ENCODE peak calls at places on chromosomes 4 and X, in eight cellular contexts. Y is esophagus squamous epithelium, P is psoas muscle, I is mucosa of descending colon, D is fibroblast of the aortic adventitia, W is stomach, C is esophagus muscularis mucosa, X is A673. E is an unnamed sample.

GRCh38 chr4:111128327-111128726 is 505.4 kb upstream of the PITX2 start:
- DNase-seq in D (peak), P (no peak), X (no peak), W (no peak), I (no peak), Y (no peak), C (no peak), E (no peak)

GRCh38 chrX:106726485-106727437 is at the start of gene RNF128:
- DNase-seq in D (peak), I (peak), P (peak), X (peak), Y (no peak), W (peak), C (no peak), E (peak)

GRCh38 chrX:48700951-48701653 is 4.6 kb downstream of the SUV39H1 start:
- DNase-seq in W (no peak), Y (no peak), C (no peak), D (peak), X (no peak), I (no peak), P (no peak), E (no peak)

GRCh38 chr4:88705805-88706518 is 8.3 kb upstream of the NAP1L5 start:
- DNase-seq in W (no peak), Y (no peak), P (no peak), I (no peak), D (peak), C (no peak), X (no peak), E (peak)

GRCh38 chrX:29275928-29276327 is 688.7 kb downstream of the IL1RAPL1 start:
- DNase-seq in Y (no peak), I (no peak), W (no peak), C (no peak), D (no peak), X (no peak), P (no peak), E (no peak)

GRCh38 chr4:4299006-4299405 is 9.0 kb downstream of the ZBTB49 start:
- DNase-seq in P (no peak), X (no peak), D (no peak), W (peak), I (no peak), C (no peak), Y (no peak), E (no peak)

GRCh38 chr4:133147365-133147821 is 1.7 kb upstream of the PCDH10 start:
- DNase-seq in Y (no peak), X (peak), I (no peak), C (no peak), D (no peak), W (no peak), P (no peak), E (no peak)

GRCh38 chrX:149568701-149569296 is 18.5 kb downstream of the MAGEA9B start:
- DNase-seq in X (no peak), P (no peak), W (no peak), C (no peak), Y (no peak), D (no peak), I (no peak), E (no peak)

GRCh38 chr4:185109736-185110135 is 33.3 kb upstream of the SLC25A4 start:
- DNase-seq in X (no peak), D (no peak), P (no peak), I (no peak), C (peak), Y (no peak), W (no peak), E (no peak)

GRCh38 chr4:110344165-110344564 is 131.8 kb upstream of the ENPEP start:
- DNase-seq in C (no peak), W (no peak), D (peak), I (no peak), Y (no peak), P (no peak), X (peak), E (no peak)

GRCh38 chr4:112145820-112146813 is 863 bp downstream of the FAM241A start:
- DNase-seq in Y (no peak), W (peak), X (peak), D (peak), I (peak), P (peak), C (no peak), E (peak)

GRCh38 chrX:151983186-151983585 is 8.7 kb upstream of the GABRE start:
- DNase-seq in Y (no peak), D (no peak), I (no peak), X (no peak), C (no peak), P (no peak), W (no peak), E (no peak)

GRCh38 chr4:41177016-41177415 is 37.3 kb downstream of the APBB2 start:
- DNase-seq in I (no peak), D (peak), W (no peak), C (no peak), Y (no peak), P (no peak), X (no peak), E (peak)

GRCh38 chr4:185657191-185657590 is 121.9 kb upstream of the PDLIM3 start:
- DNase-seq in X (no peak), Y (no peak), D (no peak), P (no peak), W (no peak), I (no peak), C (no peak), E (no peak)

GRCh38 chr4:173399016-173399415 is at the start of gene SCRG1:
- DNase-seq in D (peak), I (no peak), X (no peak), W (no peak), C (no peak), P (no peak), Y (no peak), E (no peak)

GRCh38 chr4:93063325-93063724 is 759.6 kb downstream of the GRID2 start:
- DNase-seq in I (no peak), C (no peak), P (no peak), Y (no peak), W (no peak), D (no peak), X (no peak), E (no peak)

GRCh38 chr4:114026447-114026846 is 47.0 kb upstream of the ARSJ start:
- DNase-seq in C (no peak), P (no peak), D (no peak), I (no peak), Y (no peak), X (no peak), W (no peak), E (no peak)

GRCh38 chrX:49860867-49861535 is 18.3 kb upstream of the USP27X start:
- DNase-seq in W (no peak), D (no peak), I (no peak), P (no peak), C (no peak), Y (no peak), X (no peak), E (no peak)

GRCh38 chrX:25278341-25278740 is 262.6 kb upstream of the ARX start:
- DNase-seq in C (no peak), X (no peak), P (no peak), Y (no peak), I (no peak), D (no peak), W (no peak), E (no peak)

GRCh38 chr4:167578906-167579305 is 344.6 kb upstream of the SPOCK3 start:
- DNase-seq in P (no peak), C (no peak), D (no peak), X (no peak), I (no peak), W (no peak), Y (no peak), E (no peak)

GRCh38 chrX:11309220-11309619 is 16.0 kb downstream of the AMELX start:
- DNase-seq in Y (no peak), P (no peak), X (no peak), C (no peak), D (no peak), W (no peak), I (no peak), E (no peak)

GRCh38 chrX:154138857-154139256 is 5.2 kb upstream of the OPN1LW start:
- DNase-seq in P (no peak), X (no peak), W (no peak), I (no peak), D (no peak), Y (no peak), C (no peak), E (no peak)

GRCh38 chr4:38529189-38530115 is 134.5 kb upstream of the KLF3 start:
- DNase-seq in X (no peak), P (no peak), D (no peak), C (no peak), Y (peak), W (peak), I (peak), E (no peak)

GRCh38 chr4:38664704-38665401 is 854 bp downstream of the KLF3 start:
- DNase-seq in D (peak), X (peak), W (peak), C (no peak), P (peak), Y (no peak), I (peak), E (peak)

GRCh38 chrX:109827772-109828171 is 94.7 kb upstream of the ACSL4 start:
- DNase-seq in I (no peak), P (no peak), Y (no peak), W (no peak), C (no peak), D (no peak), X (no peak), E (no peak)

GRCh38 chr4:20788266-20788665 is 88.0 kb downstream of the PACRGL start:
- DNase-seq in I (no peak), X (no peak), Y (no peak), W (no peak), P (no peak), C (no peak), D (no peak), E (no peak)

GRCh38 chr4:124306352-124306751 is 406.2 kb downstream of the ANKRD50 start:
- DNase-seq in I (no peak), P (no peak), W (no peak), C (no peak), X (no peak), D (no peak), Y (no peak), E (no peak)

GRCh38 chrX:131305926-131306325 is 16.8 kb upstream of the IGSF1 start:
- DNase-seq in D (no peak), P (no peak), Y (no peak), W (no peak), C (no peak), X (no peak), I (no peak), E (no peak)

GRCh38 chrX:3690140-3690539 is 23.3 kb downstream of the PRKX start:
- DNase-seq in W (no peak), D (peak), C (no peak), P (no peak), I (no peak), Y (no peak), X (no peak), E (peak)

GRCh38 chr4:158996669-158997074 is 106.2 kb upstream of the RAPGEF2 start:
- DNase-seq in Y (no peak), I (no peak), P (no peak), W (no peak), D (peak), C (no peak), X (peak), E (peak)

GRCh38 chr4:7828011-7828720 is 111.5 kb downstream of the AFAP1 start:
- DNase-seq in D (peak), C (no peak), I (no peak), W (peak), P (peak), Y (no peak), X (peak), E (peak)

GRCh38 chr4:185179488-185179887 is 24.3 kb downstream of the CFAP97 start:
- DNase-seq in W (no peak), P (no peak), D (no peak), Y (no peak), C (no peak), X (no peak), I (no peak), E (no peak)

GRCh38 chrX:71871367-71871766 is 39.3 kb upstream of the NHSL2 start:
- DNase-seq in X (no peak), C (no peak), P (no peak), I (no peak), Y (no peak), D (peak), W (peak), E (no peak)

GRCh38 chr4:5474756-5475155 is 233.6 kb downstream of the EVC2 start:
- DNase-seq in X (no peak), Y (no peak), C (no peak), I (no peak), W (no peak), P (no peak), D (no peak), E (peak)

GRCh38 chr4:150515135-150515534 is 66.8 kb upstream of the MAB21L2 start:
- DNase-seq in C (no peak), D (no peak), P (no peak), I (no peak), X (no peak), W (no peak), Y (no peak), E (no peak)

GRCh38 chrX:48945517-48946348 is 11.7 kb downstream of the OTUD5 start:
- DNase-seq in P (peak), C (no peak), I (peak), D (peak), W (peak), X (peak), Y (no peak), E (peak)

GRCh38 chrX:102599950-102600579 is 750 bp downstream of the ARMCX5 start:
- DNase-seq in P (no peak), D (peak), W (no peak), X (peak), I (no peak), C (no peak), Y (no peak), E (peak)

GRCh38 chr4:42656736-42656985 is 244 bp downstream of the ATP8A1 start:
- DNase-seq in P (no peak), D (no peak), Y (peak), X (no peak), I (no peak), C (no peak), W (no peak), E (no peak)

GRCh38 chr4:42655921-42656735 is 777 bp downstream of the ATP8A1 start:
- DNase-seq in X (peak), W (peak), Y (no peak), C (no peak), I (peak), D (no peak), P (peak), E (no peak)

GRCh38 chr4:42653606-42654560 is 3.0 kb downstream of the ATP8A1 start:
- DNase-seq in X (no peak), W (peak), I (no peak), P (no peak), C (no peak), D (peak), Y (no peak), E (no peak)

GRCh38 chr4:42655248-42655647 is 1.7 kb downstream of the ATP8A1 start:
- DNase-seq in I (no peak), P (no peak), C (no peak), D (no peak), X (no peak), W (no peak), Y (no peak), E (no peak)

GRCh38 chr4:42654606-42655005 is 2.3 kb downstream of the ATP8A1 start:
- DNase-seq in X (no peak), I (no peak), C (no peak), D (peak), Y (no peak), W (no peak), P (peak), E (peak)
- H3K4me3 ChIP-seq in X (no peak), I (no peak), C (no peak), D (no peak), Y (no peak), W (peak), P (peak), E (no peak)

GRCh38 chr4:94595880-94596483 is 144.2 kb downstream of the PDLIM5 start:
- DNase-seq in Y (no peak), W (no peak), X (peak), P (no peak), D (peak), C (no peak), I (no peak), E (peak)
- TF ChIP-seq CTCF in Y (no peak), W (peak), X (peak), P (peak), D (peak), C (peak), I (no peak), E (peak)

GRCh38 chr4:101135371-101136010 is 211.8 kb downstream of the PPP3CA start:
- DNase-seq in I (no peak), X (no peak), D (no peak), Y (no peak), W (no peak), C (no peak), P (no peak), E (no peak)
- H3K4me3 ChIP-seq in I (no peak), X (no peak), D (no peak), Y (no peak), W (no peak), C (no peak), P (no peak), E (no peak)

GRCh38 chr4:144350706-144351105 is 210.2 kb upstream of the GYPA start:
- DNase-seq in P (no peak), W (no peak), D (peak), I (no peak), Y (no peak), C (no peak), X (no peak), E (no peak)
- TF ChIP-seq CTCF in P (no peak), W (no peak), D (no peak), I (no peak), Y (no peak), C (no peak), X (no peak), E (no peak)

GRCh38 chrX:68684291-68684918 is 36.9 kb downstream of the STARD8 start:
- DNase-seq in W (no peak), D (no peak), X (no peak), P (peak), Y (no peak), I (no peak), C (no peak), E (no peak)

GRCh38 chrX:68686684-68687045 is 39.2 kb downstream of the STARD8 start:
- DNase-seq in X (peak), I (no peak), W (no peak), P (no peak), D (no peak), C (peak), Y (no peak), E (no peak)

GRCh38 chrX:68683580-68683979 is 36.1 kb downstream of the STARD8 start:
- DNase-seq in D (no peak), Y (no peak), I (no peak), X (no peak), W (no peak), C (no peak), P (no peak), E (no peak)

GRCh38 chrX:68685722-68686683 is 38.5 kb downstream of the STARD8 start:
- DNase-seq in D (peak), C (no peak), Y (peak), P (peak), X (peak), I (no peak), W (no peak), E (peak)

DNA sequence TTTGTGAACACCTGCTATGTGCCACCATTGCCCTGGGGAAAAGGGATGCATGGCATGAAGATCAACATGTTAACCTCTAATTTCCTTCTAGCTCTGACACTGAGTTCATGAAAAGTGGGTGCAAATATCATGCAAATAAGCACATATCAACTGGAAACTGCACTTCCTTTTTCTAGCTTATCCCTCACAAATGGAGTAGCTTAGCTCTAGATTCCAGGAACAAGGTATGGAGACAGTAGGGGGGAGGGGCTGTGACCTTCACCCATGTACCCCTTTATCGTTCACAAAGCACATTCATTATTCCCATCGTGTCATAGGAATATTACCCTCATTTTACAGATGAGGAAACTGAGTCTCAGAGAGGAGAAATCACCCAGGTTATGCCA is 37.4 kb downstream of the STARD8 start:
- DNase-seq in I (no peak), W (no peak), D (no peak), P (no peak), C (no peak), Y (no peak), X (no peak), E (no peak)
- H3K4me3 ChIP-seq in I (no peak), W (no peak), D (no peak), P (no peak), C (no peak), Y (no peak), X (no peak), E (no peak)

GRCh38 chr4:36420111-36420679 is 138.8 kb downstream of the DTHD1 start:
- DNase-seq in W (no peak), Y (no peak), P (no peak), X (no peak), I (no peak), C (no peak), D (no peak), E (no peak)

GRCh38 chr4:36411338-36411737 is 129.9 kb downstream of the DTHD1 start:
- DNase-seq in D (no peak), C (no peak), I (no peak), X (no peak), P (no peak), W (no peak), Y (no peak), E (no peak)

DNA sequence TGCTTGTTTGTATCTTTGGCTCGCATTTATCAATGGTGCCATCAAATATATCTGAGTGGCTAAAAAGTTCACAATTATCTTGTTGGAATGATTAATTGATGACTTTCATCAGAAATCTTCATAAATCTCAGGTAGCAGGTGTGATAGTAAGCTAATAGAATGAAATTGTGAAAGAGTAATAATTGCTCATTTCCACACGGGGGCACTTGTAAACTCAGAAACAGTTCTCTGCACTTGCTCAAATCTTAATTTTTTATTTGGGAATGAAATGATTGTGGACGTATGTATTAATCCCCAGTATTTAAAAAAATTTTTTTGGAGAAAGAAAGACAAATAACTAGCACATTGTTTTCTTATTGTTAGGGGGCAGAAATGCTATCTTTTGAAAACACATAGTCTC is 132.8 kb downstream of the DTHD1 start:
- DNase-seq in C (no peak), X (no peak), Y (no peak), W (no peak), P (no peak), D (no peak), I (no peak), E (no peak)
- TF ChIP-seq CTCF in C (no peak), X (peak), Y (no peak), W (no peak), P (no peak), D (no peak), I (no peak), E (no peak)

DNA sequence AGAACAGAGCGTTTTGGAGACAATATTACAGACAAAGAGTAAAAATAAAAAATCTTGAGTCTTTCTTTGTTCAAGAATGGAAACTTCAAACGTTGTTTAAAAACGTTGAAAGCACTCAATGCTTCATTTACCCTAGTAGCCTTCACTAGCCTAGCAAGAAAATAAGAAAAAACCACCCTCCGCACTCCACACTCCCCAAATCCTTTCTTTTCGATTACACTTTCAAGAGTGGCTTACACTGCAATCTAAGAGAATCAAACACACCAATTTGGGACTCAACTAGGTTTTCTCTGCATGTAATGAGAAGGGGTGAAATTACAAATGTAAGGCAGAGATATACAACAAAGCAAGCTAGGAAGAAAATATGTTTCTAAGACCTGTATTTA is 4.7 kb downstream of the TMSB4X start:
- DNase-seq in I (no peak), Y (no peak), D (no peak), X (no peak), P (no peak), W (no peak), C (no peak), E (no peak)
- H3K4me3 ChIP-seq in I (no peak), Y (no peak), D (no peak), X (no peak), P (no peak), W (no peak), C (no peak), E (no peak)